ENCODE peak calls at places on chromosomes 1 and 21, in ten cellular contexts. C is cerebellar cortex; G is GM13977; D is left ventricle myocardium superior; S is activated CD8-positive, alpha-beta memory T cell treated with anti-CD3 and anti-CD28 coated beads for 4 hours; V is stimulated activated CD8-positive, alpha-beta memory T cell treated with anti-CD3 and anti-CD28 coated beads, Interleukin-15, amount 100 ng/mL, for 24 hours; X is fibroblast of the aortic adventitia; K is iris pigment epithelial cell; H is Caki2; A is heart right ventricle. Z is an unnamed sample.
A peak's percentile ranks its signal among the peaks of the same experiment; 100 is the strongest.

GRCh38 chr1:17235135-17235880 is 13.6 kb upstream of the PADI3 start:
- DNase-seq in V (no peak), S (no peak), C (no peak), G (no peak), K (no peak), X (no peak), H (no peak), A (no peak), D (no peak), Z (no peak)

GRCh38 chr1:183764981-183765380 is 39.9 kb upstream of the RGL1 start:
- DNase-seq in H (no peak), K (no peak), G (no peak), A (no peak), D (no peak), X (peak; percentile 52), C (no peak), S (no peak), V (no peak), Z (no peak)

GRCh38 chr21:42424848-42425602 is 21.3 kb downstream of the UBASH3A start:
- DNase-seq in D (no peak), V (no peak), H (no peak), K (no peak), S (peak; percentile 54), G (no peak), C (no peak), X (no peak), A (no peak), Z (no peak)

GRCh38 chr21:44939532-44940115 is at the start of gene SLX9:
- DNase-seq in C (peak; percentile 73), H (peak; percentile 79), V (peak; percentile 67), G (peak; percentile 95), S (peak; percentile 51), D (peak; percentile 89), X (peak; percentile 73), A (peak; percentile 83), K (peak; percentile 83), Z (peak; percentile 74)

GRCh38 chr21:32710987-32711386 is 16.8 kb downstream of the SYNJ1 start:
- DNase-seq in K (no peak), C (no peak), G (no peak), H (no peak), X (no peak), S (no peak), D (no peak), V (no peak), A (no peak), Z (no peak)

GRCh38 chr1:198320748-198321147 is 163.9 kb downstream of the NEK7 start:
- DNase-seq in K (no peak), V (no peak), S (no peak), X (no peak), D (no peak), G (no peak), C (no peak), H (no peak), A (no peak), Z (no peak)

GRCh38 chr1:54885237-54885679 is 1.7 kb downstream of the DHCR24 start:
- DNase-seq in D (no peak), C (peak; percentile 27), H (no peak), V (no peak), K (no peak), A (no peak), X (no peak), S (no peak), G (no peak), Z (no peak)

GRCh38 chr1:214438530-214438929 is 112.9 kb downstream of the PTPN14 start:
- DNase-seq in C (no peak), H (no peak), V (no peak), K (no peak), S (no peak), A (no peak), D (no peak), G (no peak), X (no peak), Z (no peak)

GRCh38 chr1:225572422-225572821 is 80.5 kb downstream of the ENAH start:
- DNase-seq in C (no peak), V (no peak), S (no peak), K (peak; percentile 58), A (no peak), G (no peak), X (peak; percentile 64), H (no peak), D (no peak), Z (no peak)

GRCh38 chr1:96918406-96918805 is 196.8 kb downstream of the PTBP2 start:
- DNase-seq in X (peak; percentile 79), H (no peak), D (no peak), G (no peak), S (no peak), A (no peak), C (no peak), V (no peak), K (peak; percentile 85), Z (no peak)

GRCh38 chr1:8340456-8340855 is 22.5 kb downstream of the SLC45A1 start:
- DNase-seq in S (no peak), K (no peak), A (no peak), V (no peak), D (no peak), X (no peak), G (no peak), C (no peak), H (no peak), Z (no peak)

GRCh38 chr1:239814306-239814881 is 277.3 kb upstream of the FMN2 start:
- DNase-seq in A (no peak), K (peak; percentile 88), X (peak; percentile 12), S (no peak), V (no peak), G (no peak), D (no peak), H (peak; percentile 93), C (no peak), Z (no peak)

GRCh38 chr21:45972353-45972715 is 9.2 kb upstream of the COL6A1 start:
- DNase-seq in V (no peak), A (peak; percentile 60), X (no peak), D (peak; percentile 71), G (peak; percentile 13), K (no peak), S (no peak), C (no peak), H (no peak), Z (no peak)

GRCh38 chr1:76269175-76269574 is 194.6 kb downstream of the ST6GALNAC3 start:
- DNase-seq in A (no peak), G (no peak), C (no peak), H (no peak), K (peak; percentile 63), V (no peak), S (no peak), D (no peak), X (peak; percentile 58), Z (peak; percentile 16)

GRCh38 chr1:226748306-226748705 is 9.2 kb upstream of the ITPKB start:
- DNase-seq in S (no peak), A (no peak), X (no peak), V (no peak), G (no peak), C (no peak), D (no peak), K (no peak), H (no peak), Z (no peak)

Z was measured in thyroid gland.